ENCODE peak calls at places on chromosome 15, in five cellular contexts. B is thoracic aorta, R is dorsolateral prefrontal cortex, N is choroid plexus epithelial cell, T is left lung. S is an unnamed sample.

GRCh38 chr15:57607570-57608000 is 15.9 kb downstream of the MYZAP start:
- DNase-seq in B (no peak), R (no peak), N (peak), T (peak), S (no peak)

GRCh38 chr15:52441846-52442245 is 86.8 kb downstream of the MYO5A start:
- DNase-seq in B (no peak), R (no peak), N (peak), T (no peak), S (no peak)

GRCh38 chr15:23823508-23823907 is 136.4 kb upstream of the NDN start:
- DNase-seq in B (no peak), R (no peak), N (no peak), T (no peak), S (no peak)

GRCh38 chr15:71044006-71044405 is 71.3 kb upstream of the THSD4 start:
- DNase-seq in B (no peak), R (no peak), N (peak), T (no peak), S (no peak)

GRCh38 chr15:73996939-73997338 is 2.4 kb downstream of the PML start:
- DNase-seq in B (no peak), R (no peak), N (peak), T (no peak), S (no peak)

GRCh38 chr15:59371458-59372351 is 966 bp downstream of the MYO1E start:
- DNase-seq in B (no peak), R (no peak), N (peak), T (peak), S (peak)

GRCh38 chr15:41182266-41182665 is 48.3 kb downstream of the EXD1 start:
- DNase-seq in B (no peak), R (no peak), N (no peak), T (no peak), S (peak)

GRCh38 chr15:65981837-65982696 is 112.8 kb downstream of the RAB11A start:
- DNase-seq in B (no peak), R (peak), N (no peak), T (peak), S (peak)

GRCh38 chr15:83446904-83447708 is at the start of gene SH3GL3:
- DNase-seq in B (peak), R (peak), N (peak), T (peak), S (peak)

GRCh38 chr15:66400351-66400774 is 13.7 kb downstream of the MAP2K1 start:
- DNase-seq in B (no peak), R (no peak), N (peak), T (no peak), S (no peak)

GRCh38 chr15:28945626-28946215 is 59.9 kb downstream of the APBA2 start:
- DNase-seq in B (no peak), R (no peak), N (no peak), T (no peak), S (peak)

GRCh38 chr15:89192771-89193170 is 28.6 kb downstream of the RLBP1 start:
- DNase-seq in B (no peak), R (no peak), N (no peak), T (no peak), S (no peak)

GRCh38 chr15:71752604-71753289 is 57.6 kb upstream of the NR2E3 start:
- DNase-seq in B (peak), R (no peak), N (peak), T (no peak), S (no peak)

GRCh38 chr15:31147456-31147855 is 45.9 kb upstream of the TRPM1 start:
- DNase-seq in B (no peak), R (no peak), N (no peak), T (no peak), S (peak)

GRCh38 chr15:101651753-101652097 is 456 bp downstream of the TM2D3 start:
- DNase-seq in B (no peak), R (no peak), N (no peak), T (no peak), S (no peak)

GRCh38 chr15:58918239-58918638 is 15.2 kb downstream of the SLTM start:
- DNase-seq in B (no peak), R (no peak), N (no peak), T (no peak), S (no peak)

GRCh38 chr15:101613130-101614000 is 38.8 kb downstream of the TM2D3 start:
- DNase-seq in B (peak), R (peak), N (peak), T (peak), S (no peak)

GRCh38 chr15:69723404-69724097 is 270.9 kb downstream of the RPLP1 start:
- DNase-seq in B (no peak), R (no peak), N (no peak), T (no peak), S (no peak)

GRCh38 chr15:96135166-96136093 is 195.1 kb upstream of the NR2F2 start:
- DNase-seq in B (no peak), R (no peak), N (no peak), T (peak), S (no peak)

GRCh38 chr15:33675246-33675645 is 293.1 kb upstream of the CHRM5 start:
- DNase-seq in B (no peak), R (no peak), N (peak), T (no peak), S (no peak)

GRCh38 chr15:73081321-73081958 is 29.2 kb downstream of the NEO1 start:
- DNase-seq in B (no peak), R (no peak), N (peak), T (no peak), S (no peak)

GRCh38 chr15:25947336-25948080 is 84.4 kb upstream of the ATP10A start:
- DNase-seq in B (no peak), R (peak), N (no peak), T (no peak), S (no peak)

GRCh38 chr15:60392601-60392985 is 5.2 kb downstream of the ANXA2 start:
- DNase-seq in B (no peak), R (no peak), N (peak), T (no peak), S (peak)

GRCh38 chr15:49946681-49947080 is 172.4 kb downstream of the ATP8B4 start:
- DNase-seq in B (no peak), R (no peak), N (no peak), T (no peak), S (no peak)

GRCh38 chr15:88401972-88402656 is 65.1 kb downstream of the MRPL46 start:
- DNase-seq in B (no peak), R (peak), N (no peak), T (no peak), S (no peak)

GRCh38 chr15:73631915-73632669 is 1.1 kb downstream of the NPTN start:
- DNase-seq in B (no peak), R (no peak), N (peak), T (no peak), S (peak)

GRCh38 chr15:63332367-63333078 is 49.1 kb downstream of the CA12 start:
- DNase-seq in B (no peak), R (no peak), N (peak), T (no peak), S (no peak)

GRCh38 chr15:83108266-83109219 is 1.1 kb downstream of the TM6SF1 start:
- DNase-seq in B (no peak), R (peak), N (peak), T (peak), S (peak)

GRCh38 chr15:78007965-78008886 is 69.3 kb downstream of the TBC1D2B start:
- DNase-seq in B (no peak), R (no peak), N (peak), T (peak), S (peak)

GRCh38 chr15:68027388-68027787 is 26.7 kb upstream of the PIAS1 start:
- DNase-seq in B (no peak), R (no peak), N (no peak), T (no peak), S (no peak)

GRCh38 chr15:79641841-79642240 is 209.7 kb downstream of the MINAR1 start:
- DNase-seq in B (no peak), R (no peak), N (no peak), T (no peak), S (no peak)

DNA sequence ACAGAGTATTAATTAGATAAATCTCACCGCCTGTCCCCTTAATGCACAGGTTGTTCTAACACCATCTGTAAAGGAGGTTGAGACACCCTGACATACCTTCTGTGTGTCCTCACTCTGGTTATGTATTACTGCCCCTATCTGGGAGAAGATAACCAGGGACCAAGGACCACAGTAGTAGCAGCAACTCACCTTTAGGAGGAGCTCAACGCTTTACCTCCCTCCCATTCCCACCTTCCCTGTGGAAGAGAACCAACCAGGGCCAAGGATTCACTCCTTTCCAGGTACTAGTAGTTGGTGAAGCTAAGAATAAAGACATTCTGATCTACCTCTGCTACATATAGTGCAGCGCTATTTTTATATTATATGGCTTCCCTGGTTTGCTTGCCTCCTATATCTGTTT is 232.6 kb downstream of the MEX3B start:
- DNase-seq in B (no peak), R (no peak), N (peak), T (no peak), S (no peak)
- TF ChIP-seq CTCF in B (no peak), R (no peak), N (peak), T (no peak), S (no peak)

DNA sequence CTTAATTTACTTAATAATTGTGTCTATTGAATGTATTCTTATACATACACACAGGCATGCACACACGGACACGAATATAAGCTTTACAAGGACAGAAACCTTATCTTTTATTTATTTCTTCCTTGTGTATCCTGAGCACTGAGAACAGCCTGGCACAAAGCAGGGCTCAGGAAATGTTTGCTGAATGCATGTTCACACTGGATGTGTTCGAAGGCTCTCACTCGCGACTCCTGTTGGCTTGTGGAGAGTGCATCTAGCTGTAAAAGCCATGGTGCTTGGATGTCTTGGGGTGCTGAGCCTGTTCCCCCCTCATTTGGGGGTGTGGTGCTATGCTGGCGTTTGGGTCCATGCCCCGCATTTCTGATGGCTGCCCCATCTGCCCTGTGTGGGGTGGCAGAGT is 148.3 kb downstream of the IGF1R start:
- DNase-seq in B (no peak), R (no peak), N (no peak), T (no peak), S (no peak)
- TF ChIP-seq CTCF in B (no peak), R (no peak), N (no peak), T (no peak), S (no peak)

DNA sequence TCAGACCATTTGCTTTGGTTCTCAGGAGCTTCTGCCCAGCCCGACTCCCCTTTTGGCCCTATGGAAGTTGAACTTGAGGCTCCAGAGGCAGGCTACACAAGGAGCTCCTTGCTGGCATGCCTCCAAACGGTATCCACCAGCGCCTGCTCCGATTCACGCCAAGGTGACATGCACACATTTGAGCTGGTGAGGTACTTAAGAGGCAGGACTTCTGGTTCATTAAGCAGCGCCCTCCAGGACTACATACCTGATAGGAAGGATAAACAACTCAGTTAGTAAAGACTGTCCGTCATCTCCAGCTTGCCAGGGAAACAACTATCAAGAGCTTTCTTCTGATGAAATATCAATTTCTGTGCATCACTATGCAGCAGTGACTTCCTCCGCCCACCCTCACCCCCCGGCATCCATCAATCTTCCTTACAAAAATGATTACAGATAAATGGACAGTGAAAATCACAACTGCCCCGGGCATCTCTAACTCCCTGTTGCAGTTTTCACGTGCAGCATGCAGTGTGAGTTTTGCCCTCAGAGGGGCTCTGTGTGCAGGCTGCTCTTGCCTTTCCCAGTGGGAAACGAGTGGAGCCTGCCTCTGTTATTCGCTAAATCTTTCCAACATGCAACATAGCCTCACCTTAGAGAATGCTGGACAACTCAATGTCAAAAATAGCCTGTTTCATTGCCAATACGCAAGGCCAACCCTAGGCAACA is 122.9 kb downstream of the ARRDC4 start:
- DNase-seq in B (no peak), R (no peak), N (no peak), T (no peak), S (no peak)
- TF ChIP-seq CTCF in B (no peak), R (no peak), N (no peak), T (no peak), S (no peak)

GRCh38 chr15:85047271-85047948 is 65.8 kb downstream of the PDE8A start:
- DNase-seq in B (no peak), R (no peak), N (peak), T (no peak), S (no peak)
- TF ChIP-seq CTCF in B (no peak), R (peak), N (no peak), T (no peak), S (no peak)

DNA sequence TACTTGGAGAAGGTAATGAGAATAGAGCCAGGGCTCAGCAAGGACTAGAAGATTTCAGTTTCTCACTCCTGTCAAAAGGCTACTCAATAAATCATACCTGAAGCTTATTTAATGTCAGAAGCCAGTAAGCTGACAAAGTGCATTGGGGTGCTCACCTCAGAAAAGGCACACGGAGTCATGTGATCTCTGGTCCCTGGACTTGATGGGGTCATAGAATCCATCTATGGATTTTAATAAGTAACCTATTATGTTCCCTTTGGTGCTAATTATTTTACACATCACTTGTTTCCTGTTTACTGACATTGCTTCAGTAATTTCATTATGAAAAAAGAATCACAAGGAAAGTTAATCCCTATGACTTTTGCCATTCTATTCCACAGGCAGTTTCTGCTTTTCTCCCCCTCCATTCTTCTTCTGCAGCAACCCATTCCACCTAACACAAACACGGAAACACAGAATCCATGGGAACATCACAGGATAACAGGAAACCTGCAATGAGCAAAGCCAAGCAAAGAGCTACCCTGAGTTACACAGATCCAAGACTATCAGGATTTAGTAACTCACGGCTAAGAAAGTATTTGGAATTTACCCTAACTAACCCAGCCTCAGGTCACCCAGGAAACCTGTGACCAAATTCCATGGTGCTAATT is 159.6 kb downstream of the MEIS2 start:
- DNase-seq in B (no peak), R (no peak), N (no peak), T (no peak), S (no peak)
- TF ChIP-seq CTCF in B (no peak), R (no peak), N (no peak), T (no peak), S (no peak)

GRCh38 chr15:62240697-62241096 is 75.6 kb upstream of the C2CD4B start:
- DNase-seq in B (no peak), R (no peak), N (no peak), T (no peak), S (peak)

GRCh38 chr15:62244762-62245161 is 79.7 kb upstream of the C2CD4B start:
- DNase-seq in B (no peak), R (no peak), N (no peak), T (no peak), S (no peak)

GRCh38 chr15:62242999-62243398 is 77.9 kb upstream of the C2CD4B start:
- DNase-seq in B (no peak), R (no peak), N (no peak), T (no peak), S (no peak)

GRCh38 chr15:62240121-62240520 is 75.0 kb upstream of the C2CD4B start:
- DNase-seq in B (no peak), R (no peak), N (no peak), T (no peak), S (no peak)

DNA sequence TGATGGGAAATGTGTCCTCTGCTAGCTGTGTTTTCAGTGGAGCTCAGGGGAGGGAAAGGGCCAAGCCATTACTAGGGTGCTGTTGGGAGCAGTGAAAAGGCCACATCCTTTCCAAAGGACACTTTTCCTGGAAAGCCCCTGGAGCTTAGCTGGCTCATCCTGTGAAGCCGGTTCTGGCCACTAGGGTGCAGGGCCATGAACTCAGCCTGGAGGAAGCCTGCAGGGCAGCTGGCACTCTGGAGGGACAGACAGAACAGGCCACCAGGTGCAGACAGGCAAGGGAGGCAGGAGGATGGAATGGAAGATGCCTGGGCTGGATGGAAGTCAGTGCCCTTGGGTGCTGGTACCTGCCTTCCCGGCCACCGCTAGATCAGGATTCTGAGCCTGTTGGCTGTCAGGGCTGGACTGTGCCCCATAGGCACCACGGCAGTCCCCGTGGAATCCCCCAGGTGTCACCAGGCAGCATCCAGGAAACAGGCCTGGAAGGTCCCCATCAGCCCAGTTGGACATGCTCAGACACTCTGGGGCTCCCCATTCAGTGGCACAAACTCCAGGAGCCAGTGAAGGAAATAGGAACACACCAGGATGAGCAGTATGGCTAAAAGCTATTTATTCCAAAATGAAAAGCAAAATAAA is 76.2 kb upstream of the C2CD4B start:
- DNase-seq in B (no peak), R (no peak), N (no peak), T (no peak), S (no peak)
- TF ChIP-seq CTCF in B (no peak), R (no peak), N (peak), T (peak), S (no peak)

GRCh38 chr15:44798815-44799214 is 62.5 kb downstream of the TRIM69 start:
- DNase-seq in B (no peak), R (no peak), N (peak), T (no peak), S (no peak)
- TF ChIP-seq CTCF in B (no peak), R (no peak), N (peak), T (no peak), S (no peak)

GRCh38 chr15:39583586-39584265 is 2.8 kb downstream of the THBS1 start:
- DNase-seq in B (no peak), R (no peak), N (peak), T (no peak), S (no peak)
- TF ChIP-seq CTCF in B (no peak), R (no peak), N (peak), T (peak), S (no peak)

S was measured in lower leg skin.